ENCODE peak calls at places on chromosomes 16 and 17, in seven cellular contexts. C is SJSA1, S is Peyer's patch, Y is tibial nerve, F is esophagus squamous epithelium, D is upper lobe of right lung, B is spleen. X is an unnamed sample.

GRCh38 chr17:46722662-46723285 is 95.7 kb downstream of the WNT3 start:
- DNase-seq in C (no peak), S (no peak), Y (no peak), F (no peak), D (no peak), B (no peak), X (no peak)

GRCh38 chr17:32222621-32223020 is 43.0 kb upstream of the RHBDL3 start:
- DNase-seq in C (no peak), S (no peak), Y (no peak), F (no peak), D (no peak), B (no peak), X (no peak)

GRCh38 chr17:63543822-63544420 is 6.4 kb upstream of the DCAF7 start:
- DNase-seq in C (no peak), S (no peak), Y (no peak), F (no peak), D (peak), B (no peak), X (no peak)

GRCh38 chr17:76672270-76672851 is 28.8 kb upstream of the ST6GALNAC1 start:
- DNase-seq in C (no peak), S (no peak), Y (no peak), F (no peak), D (no peak), B (no peak), X (no peak)

GRCh38 chr16:68236804-68237242 is 896 bp upstream of the ESRP2 start:
- DNase-seq in C (no peak), S (peak), Y (no peak), F (no peak), D (peak), B (no peak), X (no peak)

GRCh38 chr17:71375948-71376347 is 744.9 kb upstream of the SOX9 start:
- DNase-seq in C (no peak), S (no peak), Y (no peak), F (no peak), D (no peak), B (no peak), X (no peak)

GRCh38 chr16:525520-526180 is 1.9 kb upstream of the CAPN15 start:
- DNase-seq in C (peak), S (peak), Y (no peak), F (no peak), D (no peak), B (no peak), X (no peak)

GRCh38 chr16:68335175-68335574 is 24.4 kb downstream of the PRMT7 start:
- DNase-seq in C (no peak), S (no peak), Y (no peak), F (no peak), D (no peak), B (no peak), X (no peak)

GRCh38 chr17:10879110-10879509 is 41.2 kb upstream of the PIRT start:
- DNase-seq in C (no peak), S (no peak), Y (no peak), F (no peak), D (no peak), B (no peak), X (no peak)

GRCh38 chr16:22623351-22623781 is 112.7 kb downstream of the NPIPB5 start:
- DNase-seq in C (no peak), S (no peak), Y (no peak), F (no peak), D (no peak), B (no peak), X (no peak)

GRCh38 chr17:33942414-33942813 is 312.7 kb upstream of the CCL2 start:
- DNase-seq in C (no peak), S (no peak), Y (no peak), F (no peak), D (no peak), B (no peak), X (no peak)

GRCh38 chr16:27240948-27241531 is 27.5 kb downstream of the NSMCE1 start:
- DNase-seq in C (no peak), S (peak), Y (no peak), F (no peak), D (peak), B (peak), X (no peak)

GRCh38 chr16:24045641-24046040 is 209.9 kb downstream of the PRKCB start:
- DNase-seq in C (no peak), S (peak), Y (no peak), F (no peak), D (no peak), B (no peak), X (no peak)

GRCh38 chr16:698911-699671 is 6.5 kb downstream of the FBXL16 start:
- DNase-seq in C (no peak), S (no peak), Y (no peak), F (no peak), D (no peak), B (no peak), X (no peak)

DNA sequence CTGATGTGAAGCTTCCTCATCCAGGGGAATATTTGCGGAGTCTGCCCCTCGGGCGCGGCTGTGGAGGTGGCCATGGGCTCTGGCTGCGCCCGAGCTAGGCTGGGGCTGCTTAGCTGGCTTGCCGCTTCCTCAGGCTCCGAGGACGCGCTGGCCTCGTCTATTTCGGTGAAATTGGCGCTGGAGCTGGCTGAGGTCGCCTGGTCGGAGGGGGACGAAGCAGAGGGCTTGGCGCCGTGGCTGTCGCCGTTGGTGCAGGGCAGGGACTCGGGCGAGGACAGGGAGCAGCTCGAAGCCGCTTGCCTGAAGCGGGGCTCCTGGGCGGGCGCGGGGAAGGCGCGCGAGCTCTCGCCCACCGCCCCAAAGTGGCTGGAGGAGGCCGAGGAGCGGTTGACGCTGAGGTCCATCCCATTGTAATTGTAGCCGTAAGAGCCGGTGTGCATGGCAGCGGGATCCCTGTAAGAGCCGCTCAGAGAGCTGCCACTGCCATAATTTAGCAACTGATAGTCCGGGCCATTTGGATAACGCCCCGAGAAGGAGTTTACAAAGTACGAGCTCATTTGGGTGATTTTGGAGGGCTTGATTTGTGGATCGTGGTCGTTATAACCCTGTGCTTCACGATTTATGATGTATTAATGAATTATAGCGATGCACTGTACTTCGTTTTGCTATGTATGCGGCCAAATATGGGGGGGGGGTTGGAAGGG is at the start of gene HOXB5:
- DNase-seq in C (no peak), S (peak), Y (no peak), F (no peak), D (no peak), B (no peak), X (no peak)
- H3K4me3 ChIP-seq in C (peak), S (peak), Y (peak), F (peak), D (peak), B (peak), X (no peak)

GRCh38 chr17:59668816-59669215 is 38.4 kb downstream of the PTRH2 start:
- DNase-seq in C (peak), S (no peak), Y (no peak), F (no peak), D (no peak), B (no peak), X (no peak)
- H3K27ac ChIP-seq in C (peak), S (peak), Y (no peak), F (no peak), D (peak), B (no peak), X (peak)

GRCh38 chr17:77690271-77691161 is 268.0 kb upstream of the TNRC6C start:
- DNase-seq in C (no peak), S (peak), Y (no peak), F (no peak), D (peak), B (no peak), X (no peak)

GRCh38 chr17:77693776-77694175 is 264.7 kb upstream of the TNRC6C start:
- DNase-seq in C (no peak), S (no peak), Y (no peak), F (no peak), D (peak), B (no peak), X (no peak)

GRCh38 chr17:77693301-77693700 is 265.2 kb upstream of the TNRC6C start:
- DNase-seq in C (no peak), S (no peak), Y (no peak), F (no peak), D (peak), B (no peak), X (no peak)

GRCh38 chr17:77692571-77693161 is 265.8 kb upstream of the TNRC6C start:
- DNase-seq in C (no peak), S (no peak), Y (no peak), F (no peak), D (peak), B (no peak), X (no peak)

DNA sequence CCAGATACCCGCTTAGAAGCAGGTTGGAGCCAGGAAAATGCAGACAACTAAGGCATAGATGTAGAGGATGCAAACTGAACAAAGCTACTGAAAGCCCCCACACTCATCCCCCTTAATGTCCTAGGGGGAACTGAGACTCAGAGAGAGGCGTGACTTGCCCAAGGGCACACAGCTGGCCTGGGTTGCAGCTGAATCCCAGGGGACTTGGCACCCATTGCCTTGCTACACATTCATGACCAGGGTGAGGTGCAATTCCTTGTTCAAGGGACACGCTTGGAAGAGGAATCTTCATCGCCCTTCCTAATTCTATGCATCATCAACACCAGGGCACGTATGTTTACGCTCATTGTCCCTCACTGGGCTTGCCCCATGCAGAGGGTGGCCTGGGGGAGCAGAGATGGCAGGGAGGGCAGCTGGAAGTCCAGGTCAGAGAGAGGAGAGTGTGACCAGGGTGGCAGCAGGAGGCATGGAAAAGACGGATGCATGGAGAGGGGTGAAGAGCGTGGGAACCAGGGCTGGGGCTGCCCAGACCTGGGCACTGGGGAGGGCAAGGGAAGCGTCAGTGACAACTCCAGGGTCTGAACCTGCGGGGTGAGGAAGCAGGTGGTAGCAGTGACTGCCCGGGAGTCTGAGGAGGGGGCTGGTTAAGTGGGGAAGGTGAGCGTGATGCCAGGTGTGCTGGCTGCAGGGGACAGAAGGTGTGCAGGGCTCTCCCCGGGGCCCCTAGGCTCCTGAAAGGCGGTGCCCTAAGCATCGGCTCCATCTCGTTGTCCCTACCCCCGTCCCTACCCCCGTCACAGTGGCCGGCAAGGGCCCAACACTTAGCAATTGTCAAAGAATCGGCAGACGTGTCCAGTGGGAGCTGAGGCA is 267.1 kb upstream of the TNRC6C start:
- DNase-seq in C (no peak), S (peak), Y (no peak), F (no peak), D (peak), B (no peak), X (no peak)
- H3K4me3 ChIP-seq in C (no peak), S (no peak), Y (no peak), F (no peak), D (no peak), B (no peak), X (no peak)

GRCh38 chr16:17452931-17453330 is 17.8 kb downstream of the XYLT1 start:
- DNase-seq in C (no peak), S (no peak), Y (no peak), F (no peak), D (no peak), B (no peak), X (no peak)
- H3K27ac ChIP-seq in C (no peak), S (no peak), Y (no peak), F (no peak), D (no peak), B (no peak), X (no peak)

GRCh38 chr16:5607169-5607568 is 509.6 kb upstream of the EEF2KMT start:
- DNase-seq in C (no peak), S (no peak), Y (no peak), F (no peak), D (no peak), B (no peak), X (no peak)
- H3K4me3 ChIP-seq in C (no peak), S (no peak), Y (no peak), F (no peak), D (no peak), B (no peak), X (no peak)

DNA sequence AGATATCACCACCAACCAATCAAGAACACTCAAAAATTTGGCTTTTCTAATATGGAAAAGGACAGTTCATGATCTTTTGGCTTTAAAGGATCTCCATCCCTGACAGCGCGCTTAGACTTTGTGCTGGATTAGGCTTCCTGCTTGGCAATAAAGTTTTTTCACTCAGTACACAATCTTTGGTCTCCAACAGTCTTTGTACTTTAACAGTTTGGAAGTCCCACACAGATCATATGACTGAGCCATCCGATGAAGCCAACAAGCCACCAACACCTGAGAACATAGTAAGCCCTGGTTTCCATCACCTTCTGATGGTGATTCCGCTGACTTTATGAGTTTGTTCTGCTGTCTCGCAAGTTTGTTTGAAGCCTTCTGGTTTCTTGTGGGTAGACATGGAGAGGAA is 34.3 kb downstream of the SMURF2 start:
- DNase-seq in C (no peak), S (no peak), Y (no peak), F (no peak), D (no peak), B (no peak), X (no peak)
- H3K27ac ChIP-seq in C (no peak), S (no peak), Y (no peak), F (no peak), D (no peak), B (no peak), X (no peak)

DNA sequence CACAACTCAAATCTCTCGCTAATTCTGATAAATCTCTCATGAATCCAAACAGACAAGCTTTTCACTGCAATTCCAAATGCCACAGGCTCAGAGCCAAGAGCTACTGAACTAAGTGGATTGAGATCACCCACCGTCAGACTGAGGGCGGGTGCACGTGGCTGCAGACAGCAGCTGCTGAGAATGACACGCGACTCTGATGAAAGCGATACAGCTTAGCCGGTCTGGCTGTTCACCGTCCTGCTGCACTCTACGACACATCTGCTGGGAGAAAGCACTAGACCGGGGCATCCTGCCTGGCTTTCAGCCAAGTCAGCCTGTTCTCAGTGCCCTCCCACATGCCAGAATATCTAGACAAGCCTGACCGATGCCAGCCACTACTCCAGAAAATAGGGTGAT is 42.6 kb downstream of the KLHDC4 start:
- DNase-seq in C (peak), S (peak), Y (peak), F (no peak), D (peak), B (peak), X (no peak)
- H3K4me3 ChIP-seq in C (no peak), S (no peak), Y (no peak), F (no peak), D (no peak), B (no peak), X (no peak)

DNA sequence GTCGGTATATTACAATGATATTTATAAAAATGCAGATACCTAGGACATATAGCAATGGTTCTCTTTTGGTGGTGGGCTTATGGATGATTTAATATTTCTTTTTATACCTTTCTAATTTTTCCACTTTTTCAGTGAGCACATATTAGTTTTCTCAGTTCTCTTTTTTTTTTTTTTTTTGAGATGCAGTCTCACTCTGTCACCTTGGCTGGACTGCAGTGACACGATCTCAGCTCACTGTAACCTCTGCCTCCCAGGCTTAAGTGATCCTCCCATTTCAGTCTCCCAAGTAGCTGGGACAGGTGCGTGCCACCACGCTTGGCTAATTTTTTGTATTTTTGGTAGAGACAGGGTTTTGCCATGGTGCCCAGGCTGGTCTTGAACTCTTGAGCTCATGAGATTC is 15.1 kb downstream of the MAP3K14 start:
- DNase-seq in C (no peak), S (no peak), Y (no peak), F (no peak), D (no peak), B (no peak), X (no peak)
- H3K27ac ChIP-seq in C (no peak), S (peak), Y (no peak), F (peak), D (peak), B (no peak), X (no peak)

GRCh38 chr17:80034654-80034976 is 1.1 kb downstream of the TBC1D16 start:
- DNase-seq in C (no peak), S (no peak), Y (no peak), F (no peak), D (no peak), B (no peak), X (no peak)
- H3K4me3 ChIP-seq in C (peak), S (peak), Y (peak), F (peak), D (peak), B (peak), X (peak)

X was measured in RWPE2.